ENCODE peak calls at places on chromosomes 13 and 19, in four cellular contexts. One of them, this sample, is unnamed.

GRCh38 chr19:55005684-55006488 is 32.2 kb downstream of the GP6 start:
- DNase-seq in GM10248: peak; percentile 83
- DNase-seq in WTC11: no peak
- DNase-seq in cardiac muscle cell: peak; percentile 1
- DNase-seq in this sample: no peak

GRCh38 chr13:110398564-110399507 is 91.8 kb downstream of the COL4A2 start:
- DNase-seq in GM10248: no peak
- DNase-seq in WTC11: no peak
- DNase-seq in cardiac muscle cell: peak; percentile 85
- DNase-seq in this sample: no peak

GRCh38 chr19:1860133-1860775 is 3.1 kb downstream of the KLF16 start:
- DNase-seq in GM10248: peak; percentile 44
- DNase-seq in WTC11: peak; percentile 48
- DNase-seq in cardiac muscle cell: peak; percentile 87
- DNase-seq in this sample: no peak

GRCh38 chr13:24063281-24063851 is 97.2 kb upstream of the SPATA13 start:
- DNase-seq in cardiac muscle cell: peak; percentile 78
- DNase-seq in GM10248: no peak
- DNase-seq in WTC11: no peak
- DNase-seq in this sample: no peak

GRCh38 chr13:73059460-73060250 is 850 bp downstream of the KLF5 start:
- DNase-seq in WTC11: peak; percentile 78
- DNase-seq in cardiac muscle cell: no peak
- DNase-seq in GM10248: peak; percentile 69
- DNase-seq in this sample: no peak

GRCh38 chr13:66977156-66977555 is 253.0 kb downstream of the PCDH9 start:
- DNase-seq in GM10248: no peak
- DNase-seq in cardiac muscle cell: no peak
- DNase-seq in WTC11: no peak
- DNase-seq in this sample: no peak

GRCh38 chr19:5785423-5785822 is 877 bp upstream of the PRR22 start:
- DNase-seq in WTC11: no peak
- DNase-seq in GM10248: no peak
- DNase-seq in cardiac muscle cell: no peak
- DNase-seq in this sample: no peak

GRCh38 chr13:23610187-23610576 is 40.0 kb downstream of the TNFRSF19 start:
- DNase-seq in GM10248: no peak
- DNase-seq in cardiac muscle cell: no peak
- DNase-seq in WTC11: no peak
- DNase-seq in this sample: no peak

GRCh38 chr19:35120492-35120891 is 4.9 kb downstream of the FXYD3 start:
- DNase-seq in GM10248: no peak
- DNase-seq in cardiac muscle cell: peak; percentile 29
- DNase-seq in WTC11: no peak
- DNase-seq in this sample: no peak

GRCh38 chr19:39843919-39844793 is 2.0 kb downstream of the FBL start:
- DNase-seq in GM10248: peak; percentile 50
- DNase-seq in cardiac muscle cell: peak; percentile 61
- DNase-seq in WTC11: no peak
- DNase-seq in this sample: no peak

GRCh38 chr19:40347476-40348124 is 597 bp downstream of the C19orf47 start:
- DNase-seq in cardiac muscle cell: no peak
- DNase-seq in GM10248: no peak
- DNase-seq in WTC11: no peak
- DNase-seq in this sample: no peak

GRCh38 chr19:2507109-2507508 is 31.2 kb downstream of the GADD45B start:
- DNase-seq in cardiac muscle cell: peak; percentile 58
- DNase-seq in GM10248: no peak
- DNase-seq in WTC11: no peak
- DNase-seq in this sample: no peak

GRCh38 chr13:113742000-113742441 is 17.0 kb upstream of the TMEM255B start:
- DNase-seq in WTC11: peak; percentile 53
- DNase-seq in cardiac muscle cell: peak; percentile 50
- DNase-seq in GM10248: no peak
- DNase-seq in this sample: no peak

GRCh38 chr19:29771708-29772415 is 39.9 kb upstream of the CCNE1 start:
- DNase-seq in WTC11: peak; percentile 76
- DNase-seq in GM10248: peak; percentile 57
- DNase-seq in cardiac muscle cell: peak; percentile 62
- DNase-seq in this sample: no peak

GRCh38 chr13:26508885-26509284 is 48.6 kb upstream of the WASF3 start:
- DNase-seq in cardiac muscle cell: peak; percentile 95
- DNase-seq in WTC11: no peak
- DNase-seq in GM10248: no peak
- DNase-seq in this sample: no peak

GRCh38 chr19:13962738-13963602 is 10.7 kb downstream of the DCAF15 start:
- DNase-seq in WTC11: peak; percentile 61
- DNase-seq in GM10248: no peak
- DNase-seq in cardiac muscle cell: peak; percentile 73
- DNase-seq in this sample: no peak

GRCh38 chr13:112971288-112971643 is 2.3 kb downstream of the MCF2L start:
- DNase-seq in WTC11: no peak
- DNase-seq in cardiac muscle cell: no peak
- DNase-seq in GM10248: no peak
- DNase-seq in this sample: no peak

GRCh38 chr19:18385675-18386542 is at the start of gene GDF15:
- DNase-seq in cardiac muscle cell: peak; percentile 92
- DNase-seq in WTC11: peak; percentile 90
- DNase-seq in GM10248: peak; percentile 69
- DNase-seq in this sample: peak; percentile 79

GRCh38 chr13:60519496-60519895 is 122.5 kb downstream of the TDRD3 start:
- DNase-seq in GM10248: no peak
- DNase-seq in WTC11: no peak
- DNase-seq in cardiac muscle cell: no peak
- DNase-seq in this sample: no peak

GRCh38 chr19:38304352-38304865 is 358 bp downstream of the C19orf33 start:
- DNase-seq in WTC11: peak; percentile 34
- DNase-seq in GM10248: no peak
- DNase-seq in cardiac muscle cell: no peak
- DNase-seq in this sample: no peak

GRCh38 chr13:20702945-20703784 is at the start of gene IL17D:
- DNase-seq in WTC11: peak; percentile 45
- DNase-seq in cardiac muscle cell: peak; percentile 18
- DNase-seq in GM10248: peak; percentile 63
- DNase-seq in this sample: no peak

GRCh38 chr13:40141859-40142555 is 486.5 kb downstream of the COG6 start:
- DNase-seq in WTC11: no peak
- DNase-seq in cardiac muscle cell: no peak
- DNase-seq in GM10248: no peak
- DNase-seq in this sample: no peak

GRCh38 chr13:26052136-26052736 is 420 bp upstream of the SHISA2 start:
- DNase-seq in cardiac muscle cell: no peak
- DNase-seq in GM10248: no peak
- DNase-seq in WTC11: no peak
- DNase-seq in this sample: no peak

GRCh38 chr19:29545866-29546582 is 20.2 kb downstream of the VSTM2B start:
- DNase-seq in WTC11: no peak
- DNase-seq in GM10248: no peak
- DNase-seq in cardiac muscle cell: no peak
- DNase-seq in this sample: no peak

GRCh38 chr13:21310220-21310619 is 133.8 kb downstream of the MRPL57 start:
- DNase-seq in GM10248: no peak
- DNase-seq in cardiac muscle cell: no peak
- DNase-seq in WTC11: no peak
- DNase-seq in this sample: no peak

GRCh38 chr19:33312065-33312464 is 9.7 kb upstream of the CEBPA start:
- DNase-seq in WTC11: no peak
- DNase-seq in GM10248: no peak
- DNase-seq in cardiac muscle cell: no peak
- DNase-seq in this sample: peak; percentile 18

GRCh38 chr19:33306853-33307792 is 4.8 kb upstream of the CEBPA start:
- DNase-seq in WTC11: no peak
- DNase-seq in cardiac muscle cell: no peak
- DNase-seq in GM10248: no peak
- DNase-seq in this sample: peak; percentile 32

GRCh38 chr19:33309826-33310225 is 7.5 kb upstream of the CEBPA start:
- DNase-seq in cardiac muscle cell: no peak
- DNase-seq in GM10248: no peak
- DNase-seq in WTC11: no peak
- DNase-seq in this sample: peak; percentile 34

GRCh38 chr19:33310606-33311325 is 8.4 kb upstream of the CEBPA start:
- DNase-seq in WTC11: no peak
- DNase-seq in GM10248: no peak
- DNase-seq in cardiac muscle cell: no peak
- DNase-seq in this sample: no peak

DNA sequence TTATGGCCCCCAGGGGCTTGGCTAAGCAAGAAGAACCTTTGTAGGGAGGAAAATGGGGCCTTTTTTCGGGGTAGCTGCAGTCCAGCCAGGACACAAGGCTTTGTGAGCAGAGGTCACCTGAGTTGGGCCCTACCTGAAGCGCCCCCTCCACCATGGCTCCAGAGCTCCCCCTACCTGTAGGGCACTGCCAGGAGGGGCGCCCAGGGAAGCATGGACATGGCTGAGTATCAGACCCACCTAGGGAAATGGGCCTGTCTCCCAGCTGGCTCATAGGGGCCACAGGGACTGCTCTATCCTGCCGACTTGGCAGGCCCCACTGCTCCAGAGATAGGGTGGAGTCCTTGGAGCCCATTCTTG is 9.0 kb upstream of the CEBPA start:
- DNase-seq in cardiac muscle cell: no peak
- DNase-seq in GM10248: peak; percentile 16
- DNase-seq in WTC11: peak; percentile 52
- DNase-seq in this sample: no peak
- TF ChIP-seq CTCF in cardiac muscle cell: peak; percentile 10
- TF ChIP-seq CTCF in GM10248: peak; percentile 21
- TF ChIP-seq CTCF in WTC11: peak; percentile 35
- TF ChIP-seq CTCF in this sample: peak; percentile 40

DNA sequence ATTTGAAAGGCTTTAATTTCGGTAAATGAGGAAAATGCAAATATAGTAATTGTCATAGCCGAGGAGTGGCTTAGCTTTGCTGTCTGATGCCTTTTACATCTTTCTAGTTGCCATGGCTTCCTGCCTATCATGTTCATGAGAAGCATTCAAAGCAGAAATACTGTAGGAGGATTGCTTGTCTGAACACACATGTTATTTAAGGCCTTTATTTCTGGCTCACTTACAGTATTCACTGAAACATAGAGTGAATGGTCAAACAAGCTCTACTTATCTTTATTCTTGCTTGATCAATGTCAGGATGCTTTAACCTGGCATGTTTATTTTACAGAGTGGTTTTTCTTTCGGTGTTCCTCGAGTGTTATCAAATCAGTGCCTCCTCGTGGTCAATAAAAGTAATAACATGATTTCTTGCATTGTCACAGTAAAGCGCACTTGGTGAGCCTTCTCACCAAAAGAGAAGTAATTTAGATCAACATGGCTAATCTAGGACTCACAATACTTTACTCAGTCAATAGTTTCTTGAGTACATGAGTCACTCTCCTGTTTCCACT is 73.5 kb upstream of the PCDH17 start:
- DNase-seq in WTC11: no peak
- DNase-seq in GM10248: no peak
- DNase-seq in cardiac muscle cell: peak; percentile 0
- DNase-seq in this sample: no peak
- TF ChIP-seq CTCF in WTC11: peak; percentile 53
- TF ChIP-seq CTCF in GM10248: no peak
- TF ChIP-seq CTCF in cardiac muscle cell: no peak
- TF ChIP-seq CTCF in this sample: peak; percentile 76

DNA sequence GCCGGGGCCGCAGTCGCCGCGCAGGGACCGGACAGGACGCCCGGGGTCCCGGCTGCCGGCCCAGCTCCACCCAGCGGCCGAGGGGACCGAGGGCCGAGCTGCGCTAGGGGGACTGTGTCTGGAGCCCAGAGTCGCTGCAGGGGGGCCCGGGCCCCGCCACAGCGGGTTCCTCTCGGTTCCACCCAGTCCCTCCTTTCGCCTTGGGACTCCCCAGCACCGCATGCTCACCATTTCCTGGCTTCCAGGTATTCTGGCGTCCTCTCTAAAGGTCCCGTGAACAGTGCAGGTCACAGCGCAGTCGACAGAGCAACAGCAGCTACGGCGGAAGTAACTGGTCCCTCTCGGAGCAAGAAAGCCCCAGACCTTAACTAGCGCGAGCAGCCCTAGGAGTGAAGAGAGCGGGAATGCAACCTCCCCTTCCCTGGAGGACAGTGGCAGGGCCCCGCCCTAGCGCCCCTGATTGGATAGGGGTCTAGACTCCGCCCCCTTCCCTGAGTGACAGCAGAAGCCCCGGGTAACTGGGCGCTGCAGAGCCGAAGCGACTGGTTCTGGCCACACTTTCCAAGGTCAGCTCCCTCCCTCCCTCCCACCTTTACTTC is at the start of gene ZNF878:
- DNase-seq in GM10248: peak; percentile 87
- DNase-seq in cardiac muscle cell: peak; percentile 90
- DNase-seq in WTC11: peak; percentile 99
- DNase-seq in this sample: peak; percentile 90
- TF ChIP-seq CTCF in GM10248: peak; percentile 35
- TF ChIP-seq CTCF in cardiac muscle cell: peak; percentile 11
- TF ChIP-seq CTCF in WTC11: no peak
- TF ChIP-seq CTCF in this sample: peak; percentile 55

GRCh38 chr13:51938454-51938853 is 72.8 kb downstream of the ATP7B start:
- DNase-seq in cardiac muscle cell: peak; percentile 4
- DNase-seq in WTC11: no peak
- DNase-seq in GM10248: no peak
- DNase-seq in this sample: no peak

GRCh38 chr13:51934461-51935087 is 72.8 kb downstream of the CCDC70 start:
- DNase-seq in cardiac muscle cell: no peak
- DNase-seq in GM10248: no peak
- DNase-seq in WTC11: no peak
- DNase-seq in this sample: no peak

GRCh38 chr13:51937320-51938290 is 73.6 kb downstream of the ATP7B start:
- DNase-seq in GM10248: no peak
- DNase-seq in cardiac muscle cell: no peak
- DNase-seq in WTC11: no peak
- DNase-seq in this sample: no peak

GRCh38 chr13:51933466-51934058 is 71.8 kb downstream of the CCDC70 start:
- DNase-seq in GM10248: no peak
- DNase-seq in cardiac muscle cell: no peak
- DNase-seq in WTC11: no peak
- DNase-seq in this sample: no peak

DNA sequence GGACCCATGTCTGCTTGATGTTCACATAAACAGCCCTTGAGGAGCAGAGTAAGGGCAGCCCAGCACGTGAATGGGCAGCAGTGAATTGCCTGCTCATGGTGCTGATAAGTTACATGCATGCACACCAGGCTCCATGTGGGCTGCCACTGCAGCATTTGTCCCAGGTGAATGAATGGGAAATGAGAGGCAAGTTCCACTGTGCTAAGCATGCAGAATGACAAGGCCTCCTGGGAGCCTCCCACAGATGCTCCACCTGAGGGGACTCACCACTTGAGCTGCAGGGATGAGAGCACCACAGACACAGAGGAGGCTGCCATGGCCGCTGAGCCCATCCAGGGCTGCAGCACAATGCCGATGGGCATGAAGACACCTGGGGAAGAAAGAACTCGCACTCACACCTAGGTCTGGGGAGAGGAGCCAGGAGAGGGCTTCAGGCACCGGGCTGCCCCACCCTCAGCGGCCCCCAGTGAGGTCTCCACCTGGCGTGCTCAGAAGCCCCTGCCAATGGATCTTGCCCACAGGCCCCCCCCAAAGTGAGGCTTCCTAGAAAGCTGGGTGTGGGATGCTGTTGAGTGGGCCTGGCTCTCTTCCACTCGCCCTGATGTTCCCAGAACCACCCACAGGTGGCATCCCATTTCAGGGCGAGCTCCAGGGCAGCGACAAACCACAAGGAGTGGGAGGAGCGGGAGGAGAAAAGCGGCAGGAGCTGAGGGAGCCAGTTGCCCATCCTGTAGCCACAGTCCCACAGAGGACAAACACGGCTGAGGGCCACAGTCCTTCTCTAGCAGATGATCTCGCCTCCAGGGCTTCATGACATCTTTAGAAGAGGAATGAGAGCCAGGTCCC is 73.8 kb downstream of the CCDC70 start:
- DNase-seq in WTC11: peak; percentile 63
- DNase-seq in cardiac muscle cell: peak; percentile 20
- DNase-seq in GM10248: no peak
- DNase-seq in this sample: no peak
- TF ChIP-seq CTCF in WTC11: no peak
- TF ChIP-seq CTCF in cardiac muscle cell: peak; percentile 30
- TF ChIP-seq CTCF in GM10248: no peak
- TF ChIP-seq CTCF in this sample: peak; percentile 58

This sample was measured in type B pancreatic cell.